ENCODE peak calls at places on chromosomes 6 and 20, in ten cellular contexts. P is mesenchymal stem cell, B is ovary, C is spleen, Z is mesendoderm, S is SK-N-SH, A is prostate gland, F is cardiac muscle cell, U is ascending aorta, L is breast epithelium. K is an unnamed sample. For H3K4me1, the result is how much of the 10 kb centered on the place peaks cover.

GRCh38 chr20:3209023-3209945 is at the start of gene ITPA:
- DNase-seq in P (peak), B (peak), C (peak), Z (peak), S (peak), A (peak), F (peak), U (peak), L (no peak), K (peak)

GRCh38 chr20:64107736-64108457 is 532 bp upstream of the NPBWR2 start:
- DNase-seq in P (no peak), B (no peak), C (peak), Z (no peak), S (no peak), A (no peak), F (no peak), U (peak), L (no peak), K (peak)

GRCh38 chr20:41309817-41310216 is 7.7 kb downstream of the ZHX3 start:
- DNase-seq in P (peak), B (no peak), C (no peak), Z (no peak), S (no peak), A (no peak), F (peak), U (no peak), L (no peak), K (no peak)

GRCh38 chr6:17865798-17866725 is 121.4 kb downstream of the KIF13A start:
- DNase-seq in P (peak), B (peak), C (no peak), Z (peak), S (no peak), A (peak), F (peak), U (peak), L (no peak), K (no peak)

GRCh38 chr20:10250902-10251301 is 32.3 kb downstream of the SNAP25 start:
- DNase-seq in P (no peak), B (no peak), C (no peak), Z (no peak), S (no peak), A (no peak), F (no peak), U (no peak), L (no peak), K (no peak)

GRCh38 chr6:168075787-168076202 is 3.2 kb downstream of the FRMD1 start:
- DNase-seq in P (no peak), B (no peak), C (no peak), Z (no peak), S (no peak), A (no peak), F (no peak), U (no peak), L (no peak), K (no peak)

GRCh38 chr6:136920858-136921520 is 1.1 kb upstream of the SLC35D3 start:
- DNase-seq in P (peak), B (no peak), C (no peak), Z (peak), S (peak), A (no peak), F (peak), U (no peak), L (no peak), K (no peak)

GRCh38 chr6:41356838-41357237 is 21.4 kb downstream of the NCR2 start:
- DNase-seq in P (no peak), B (no peak), C (no peak), Z (no peak), S (no peak), A (no peak), F (no peak), U (no peak), L (no peak), K (no peak)

GRCh38 chr6:23027281-23027680 is 457.9 kb downstream of the HDGFL1 start:
- DNase-seq in P (no peak), B (no peak), C (no peak), Z (no peak), S (no peak), A (no peak), F (no peak), U (no peak), L (no peak), K (no peak)

GRCh38 chr20:33423141-33423834 is 20.3 kb downstream of the SNTA1 start:
- DNase-seq in P (peak), B (peak), C (no peak), Z (no peak), S (no peak), A (no peak), F (peak), U (peak), L (no peak), K (no peak)

GRCh38 chr6:158595223-158595622 is 35.3 kb downstream of the TMEM181 start:
- DNase-seq in P (peak), B (no peak), C (no peak), Z (no peak), S (peak), A (no peak), F (no peak), U (no peak), L (no peak), K (no peak)

GRCh38 chr6:44264154-44265002 is 973 bp downstream of the NFKBIE start:
- DNase-seq in P (peak), B (no peak), C (peak), Z (no peak), S (peak), A (no peak), F (no peak), U (peak), L (no peak), K (no peak)

GRCh38 chr6:128131566-128131965 is 230.7 kb upstream of the THEMIS start:
- DNase-seq in P (peak), B (no peak), C (no peak), Z (no peak), S (no peak), A (no peak), F (no peak), U (no peak), L (no peak), K (no peak)

GRCh38 chr6:153790048-153790447 is 249.0 kb upstream of the OPRM1 start:
- DNase-seq in P (peak), B (no peak), C (no peak), Z (peak), S (peak), A (no peak), F (peak), U (peak), L (no peak), K (no peak)

GRCh38 chr6:123945386-123945785 is 141.7 kb downstream of the NKAIN2 start:
- DNase-seq in P (no peak), B (no peak), C (no peak), Z (no peak), S (no peak), A (no peak), F (no peak), U (no peak), L (no peak), K (no peak)

GRCh38 chr20:5654557-5654956 is 95.6 kb upstream of the SHLD1 start:
- DNase-seq in P (peak), B (no peak), C (no peak), Z (no peak), S (no peak), A (no peak), F (peak), U (no peak), L (no peak), K (no peak)

GRCh38 chr6:108874470-108875160 is 26.4 kb downstream of the ARMC2 start:
- DNase-seq in P (peak), B (no peak), C (no peak), Z (no peak), S (no peak), A (no peak), F (peak), U (peak), L (no peak), K (peak)

GRCh38 chr6:12369781-12370262 is 79.7 kb downstream of the EDN1 start:
- DNase-seq in P (no peak), B (no peak), C (peak), Z (peak), S (no peak), A (no peak), F (no peak), U (no peak), L (no peak), K (no peak)

GRCh38 chr6:43490523-43490939 is 13.2 kb downstream of the TJAP1 start:
- DNase-seq in P (no peak), B (no peak), C (no peak), Z (no peak), S (no peak), A (no peak), F (no peak), U (no peak), L (no peak), K (no peak)

GRCh38 chr20:60253471-60253870 is 295.2 kb downstream of the CDH26 start:
- DNase-seq in P (no peak), B (no peak), C (no peak), Z (no peak), S (no peak), A (no peak), F (no peak), U (no peak), L (no peak), K (no peak)

GRCh38 chr6:158879180-158879579 is 60.0 kb upstream of the EZR start:
- DNase-seq in P (peak), B (no peak), C (no peak), Z (peak), S (no peak), A (no peak), F (peak), U (no peak), L (no peak), K (no peak)

GRCh38 chr20:24027229-24027628 is 38.6 kb upstream of the GGTLC1 start:
- DNase-seq in P (no peak), B (no peak), C (peak), Z (no peak), S (no peak), A (peak), F (peak), U (peak), L (no peak), K (peak)

GRCh38 chr6:128403618-128404444 is 116.6 kb downstream of the PTPRK start:
- DNase-seq in P (no peak), B (no peak), C (no peak), Z (no peak), S (no peak), A (no peak), F (no peak), U (no peak), L (no peak), K (no peak)

GRCh38 chr6:166313255-166314070 is 5.3 kb upstream of the PRR18 start:
- DNase-seq in P (peak), B (no peak), C (no peak), Z (peak), S (peak), A (no peak), F (peak), U (no peak), L (no peak), K (no peak)

GRCh38 chr6:16766043-16766521 is 4.8 kb upstream of the ATXN1 start:
- DNase-seq in P (peak), B (no peak), C (no peak), Z (no peak), S (no peak), A (no peak), F (no peak), U (no peak), L (no peak), K (no peak)

GRCh38 chr6:116060572-116061283 is at the start of gene FRK:
- DNase-seq in P (no peak), B (no peak), C (no peak), Z (no peak), S (no peak), A (peak), F (peak), U (peak), L (no peak), K (no peak)

GRCh38 chr6:17812311-17812710 is 105.6 kb upstream of the NUP153 start:
- DNase-seq in P (no peak), B (no peak), C (no peak), Z (no peak), S (no peak), A (no peak), F (no peak), U (no peak), L (no peak), K (no peak)

GRCh38 chr20:61791995-61792394 is 273.7 kb downstream of the TAF4 start:
- DNase-seq in P (no peak), B (no peak), C (no peak), Z (no peak), S (no peak), A (no peak), F (no peak), U (no peak), L (no peak), K (no peak)

GRCh38 chr6:129646617-129647016 is 63.4 kb downstream of the ARHGAP18 start:
- DNase-seq in P (no peak), B (no peak), C (no peak), Z (no peak), S (no peak), A (no peak), F (peak), U (no peak), L (no peak), K (no peak)

GRCh38 chr20:63461364-63461763 is 11.1 kb downstream of the KCNQ2 start:
- DNase-seq in P (no peak), B (no peak), C (no peak), Z (peak), S (no peak), A (no peak), F (no peak), U (no peak), L (no peak), K (no peak)

GRCh38 chr6:117483645-117484016 is 1.2 kb downstream of the DCBLD1 start:
- DNase-seq in P (peak), B (no peak), C (no peak), Z (no peak), S (no peak), A (no peak), F (peak), U (no peak), L (no peak), K (no peak)

GRCh38 chr6:46735720-46736031 is 501 bp upstream of the PLA2G7 start:
- DNase-seq in P (no peak), B (no peak), C (no peak), Z (no peak), S (no peak), A (no peak), F (no peak), U (no peak), L (no peak), K (no peak)
- H3K4me3 ChIP-seq in P (no peak), B (peak), C (peak), Z (no peak), S (no peak), A (peak), F (peak), U (peak), L (peak), K (no peak)

DNA sequence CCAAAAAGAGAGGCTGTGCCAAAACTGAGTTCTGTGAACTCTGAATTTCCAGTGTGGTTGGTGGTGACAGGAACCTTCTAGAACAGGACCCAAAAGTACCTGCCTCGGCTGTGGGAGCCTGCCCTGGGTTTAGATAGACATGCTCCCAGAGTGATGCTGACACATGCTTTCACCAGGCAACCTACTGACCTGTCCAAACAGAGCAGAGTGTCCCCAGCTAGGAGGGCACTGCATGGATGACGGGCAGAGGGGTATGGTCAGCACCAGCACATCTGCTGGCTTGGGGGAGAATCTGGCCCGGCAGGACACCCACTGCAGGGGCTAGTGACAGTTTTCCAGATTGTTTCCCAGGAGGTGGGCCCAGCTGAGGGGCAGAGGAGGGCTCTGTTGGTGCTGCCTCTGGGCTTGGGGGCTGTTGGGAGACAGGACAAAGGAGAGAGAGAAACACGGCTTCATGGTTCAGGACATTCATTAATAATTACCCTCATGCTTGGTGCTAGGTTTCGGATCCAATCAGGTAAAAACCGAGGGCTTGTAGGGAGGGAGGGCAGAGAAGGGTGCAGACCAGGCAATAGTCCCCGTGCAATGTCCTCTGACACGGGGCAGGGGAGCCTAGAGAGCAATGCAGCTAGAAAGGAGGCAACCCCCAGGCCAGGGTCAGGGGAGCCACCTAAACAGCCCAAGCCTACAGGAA is 15.0 kb downstream of the KCNK5 start:
- DNase-seq in P (no peak), B (no peak), C (no peak), Z (no peak), S (no peak), A (no peak), F (no peak), U (no peak), L (no peak), K (no peak)
- H3K27ac ChIP-seq in P (no peak), B (no peak), C (no peak), Z (no peak), S (no peak), A (no peak), F (no peak), U (no peak), L (no peak), K (no peak)

GRCh38 chr20:35302421-35303335 is 10.5 kb upstream of the FAM83C start:
- DNase-seq in P (no peak), B (no peak), C (no peak), Z (no peak), S (no peak), A (no peak), F (no peak), U (no peak), L (no peak), K (no peak)
- H3K4me1 ChIP-seq in P (half or more), B (under half), C (under half), Z (under half), S (under half), A (under half), F (under half), U (under half), L (under half), K (under half)

GRCh38 chr6:169115632-169116031 is 138.0 kb downstream of the THBS2 start:
- DNase-seq in P (no peak), B (no peak), C (no peak), Z (no peak), S (no peak), A (no peak), F (peak), U (no peak), L (no peak), K (no peak)
- H3K4me3 ChIP-seq in P (no peak), B (no peak), C (no peak), Z (no peak), S (no peak), A (no peak), F (no peak), U (no peak), L (no peak), K (no peak)

K was measured in CD8-positive, alpha-beta memory T cell.